ENCODE peak calls at places on chromosomes 2 and 18, in ten cellular contexts. C is mesothelial cell of epicardium, M is coronary artery, F is astrocyte of the spinal cord, W is astrocyte of the cerebellum, K is GM10248, D is brain microvascular endothelial cell, A is stomach, L is H9, Q is neural crest cell. X is an unnamed sample.

GRCh38 chr2:85185431-85185940 is 52.3 kb downstream of the TCF7L1 start:
- DNase-seq in K (no peak), D (no peak), M (no peak), Q (no peak), A (no peak), W (no peak), L (no peak), C (no peak), F (no peak), X (no peak)

GRCh38 chr2:241567776-241568175 is 9.2 kb downstream of the BOK start:
- DNase-seq in W (no peak), C (no peak), D (no peak), M (no peak), Q (no peak), L (no peak), F (no peak), A (no peak), K (no peak), X (no peak)

GRCh38 chr2:113263546-113263945 is 15.2 kb downstream of the PAX8 start:
- DNase-seq in K (no peak), L (no peak), F (no peak), A (no peak), D (no peak), Q (no peak), C (no peak), W (no peak), M (no peak), X (no peak)

GRCh38 chr2:214649440-214650205 is 159.9 kb downstream of the BARD1 start:
- DNase-seq in M (no peak), W (peak; percentile 19), Q (no peak), F (peak; percentile 65), D (no peak), C (no peak), A (no peak), L (no peak), K (no peak), X (no peak)

GRCh38 chr2:101613073-101613704 is 84.3 kb upstream of the MAP4K4 start:
- DNase-seq in D (no peak), C (no peak), L (no peak), W (peak; percentile 68), K (no peak), F (no peak), A (no peak), M (no peak), Q (no peak), X (no peak)

GRCh38 chr2:235382091-235383000 is 111.5 kb upstream of the AGAP1 start:
- DNase-seq in D (no peak), Q (no peak), W (no peak), L (no peak), K (no peak), C (no peak), F (no peak), A (no peak), M (no peak), X (no peak)

GRCh38 chr18:59459352-59460059 is 100.4 kb upstream of the LMAN1 start:
- DNase-seq in L (no peak), F (peak; percentile 71), D (no peak), M (no peak), Q (no peak), A (no peak), C (no peak), W (peak; percentile 55), K (peak; percentile 40), X (no peak)

GRCh38 chr18:13246591-13246990 is 28.0 kb downstream of the LDLRAD4 start:
- DNase-seq in D (no peak), L (peak; percentile 7), C (no peak), Q (no peak), K (no peak), F (no peak), M (no peak), W (no peak), A (no peak), X (peak; percentile 32)

GRCh38 chr2:12284487-12284886 is 432.2 kb upstream of the TRIB2 start:
- DNase-seq in Q (no peak), A (no peak), D (peak; percentile 34), L (no peak), C (no peak), M (no peak), W (peak; percentile 88), F (peak; percentile 82), K (no peak), X (no peak)

GRCh38 chr2:45634223-45634622 is 17.3 kb upstream of the PRKCE start:
- DNase-seq in C (no peak), M (no peak), D (no peak), K (no peak), A (no peak), W (no peak), F (no peak), L (no peak), Q (no peak), X (no peak)

GRCh38 chr2:31347788-31348187 is 66.8 kb downstream of the XDH start:
- DNase-seq in D (peak; percentile 58), M (no peak), L (no peak), C (no peak), F (peak; percentile 44), K (no peak), W (peak; percentile 16), Q (no peak), A (no peak), X (no peak)

DNA sequence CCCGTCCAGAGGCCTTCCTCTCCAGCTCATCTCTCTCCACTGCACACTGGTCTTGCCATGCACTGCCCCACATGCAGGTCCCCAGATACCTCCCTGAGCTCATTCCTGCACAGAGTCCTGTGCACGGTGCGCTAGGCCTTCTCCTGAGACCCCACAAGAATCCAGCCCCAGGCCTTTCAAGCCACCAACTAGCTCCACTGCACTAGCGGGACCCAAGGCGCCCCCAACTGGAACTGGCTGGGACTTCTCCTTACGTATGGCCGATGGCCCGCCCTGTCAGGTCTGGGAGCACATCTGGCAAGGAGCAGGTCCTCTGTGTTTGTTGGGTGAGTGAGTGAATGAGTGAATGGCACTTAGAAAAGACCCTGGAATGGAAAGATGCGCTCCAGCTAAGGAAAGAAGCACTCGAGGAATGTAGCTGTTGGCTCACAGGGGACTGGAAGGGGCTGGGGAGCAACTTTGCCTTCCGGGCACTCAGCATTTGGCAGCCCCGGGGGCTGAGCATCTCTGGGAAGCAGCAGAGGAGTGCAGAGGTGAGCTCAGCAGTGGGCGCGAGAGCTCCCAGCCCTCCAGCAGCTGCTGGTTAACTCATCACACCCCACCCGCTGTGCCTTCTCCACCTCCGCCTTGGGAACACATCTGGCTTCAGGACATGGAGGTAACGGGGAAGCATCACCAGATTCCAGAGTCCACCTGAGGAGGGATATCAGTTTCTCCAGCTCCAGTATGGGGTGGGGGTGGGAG is 223.1 kb downstream of the GLI2 start:
- DNase-seq in A (no peak), C (no peak), F (peak; percentile 9), M (no peak), K (no peak), D (no peak), W (no peak), L (peak; percentile 83), Q (peak; percentile 39), X (no peak)
- TF ChIP-seq CTCF in A (no peak), C (no peak), F (peak; percentile 46), M (no peak), K (no peak), D (peak; percentile 69), W (peak; percentile 32), L (peak; percentile 74), Q (peak; percentile 38), X (peak; percentile 35)

GRCh38 chr18:35777042-35777441 is 195.4 kb upstream of the RMP24 start:
- DNase-seq in K (no peak), C (no peak), F (no peak), W (no peak), A (no peak), D (no peak), Q (no peak), L (peak; percentile 61), M (no peak), X (no peak)
- TF ChIP-seq CTCF in K (peak; percentile 2), C (no peak), F (no peak), W (no peak), A (no peak), D (no peak), Q (no peak), L (peak; percentile 40), M (no peak), X (no peak)

DNA sequence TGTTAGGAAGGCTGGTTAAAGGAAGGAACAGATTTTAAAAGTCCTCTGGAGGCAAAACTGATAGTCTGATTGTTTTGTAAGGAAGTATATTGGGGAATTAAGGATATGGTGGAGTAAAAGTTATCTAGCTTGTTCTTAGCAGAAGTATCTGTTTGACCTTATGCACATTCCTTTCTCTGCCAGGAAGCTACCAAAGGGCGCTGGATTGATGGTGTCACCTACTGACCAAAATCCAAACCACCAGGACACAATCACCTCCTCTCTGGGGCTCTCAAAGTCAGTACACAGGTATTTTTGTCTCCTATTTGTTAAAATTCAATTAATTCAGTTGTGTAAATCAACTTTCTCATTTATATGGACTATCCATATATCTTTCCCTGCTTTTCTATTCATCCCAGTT is 484.5 kb downstream of the NUP35 start:
- DNase-seq in F (no peak), C (no peak), M (no peak), W (no peak), K (no peak), D (no peak), A (no peak), L (no peak), Q (no peak), X (no peak)
- TF ChIP-seq CTCF in F (no peak), C (no peak), M (no peak), W (no peak), K (no peak), D (no peak), A (no peak), L (no peak), Q (no peak), X (no peak)

GRCh38 chr2:118255771-118256372 is 167.6 kb downstream of the INSIG2 start:
- DNase-seq in Q (no peak), L (no peak), K (no peak), F (no peak), A (no peak), C (no peak), D (no peak), M (no peak), W (no peak), X (no peak)

GRCh38 chr2:118257696-118258095 is 169.4 kb downstream of the INSIG2 start:
- DNase-seq in C (no peak), L (no peak), K (no peak), D (no peak), Q (no peak), W (no peak), M (no peak), F (no peak), A (no peak), X (no peak)

GRCh38 chr2:118254117-118254516 is 165.8 kb downstream of the INSIG2 start:
- DNase-seq in F (no peak), K (no peak), W (no peak), D (no peak), C (no peak), L (no peak), A (no peak), M (no peak), Q (no peak), X (no peak)

GRCh38 chr2:118251427-118251826 is 163.2 kb downstream of the INSIG2 start:
- DNase-seq in Q (no peak), D (no peak), L (no peak), A (no peak), K (no peak), W (no peak), F (no peak), C (no peak), M (no peak), X (no peak)

DNA sequence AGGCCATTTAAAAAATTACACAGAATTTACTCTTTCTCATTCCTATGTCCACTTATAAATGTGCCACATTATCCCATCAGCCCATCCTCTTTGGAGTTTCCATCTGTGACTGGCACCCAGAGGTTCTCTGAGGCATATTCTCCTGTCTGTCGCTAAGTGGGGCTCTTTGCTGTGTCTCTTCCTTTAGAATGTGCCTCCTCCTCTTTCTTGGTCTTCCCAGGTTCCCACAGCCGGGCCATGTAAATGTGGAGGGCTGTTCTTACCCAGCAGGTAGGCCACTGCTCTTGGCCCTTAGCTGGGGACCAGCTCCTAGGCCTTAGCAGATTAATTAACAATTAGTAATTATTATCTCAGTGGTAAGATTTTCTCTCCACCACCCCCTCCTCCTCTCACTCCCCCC is 167.0 kb downstream of the INSIG2 start:
- DNase-seq in F (no peak), C (no peak), M (no peak), K (no peak), A (no peak), L (peak; percentile 40), Q (no peak), W (no peak), D (no peak), X (no peak)
- TF ChIP-seq CTCF in F (no peak), C (no peak), M (no peak), K (no peak), A (no peak), L (no peak), Q (no peak), W (no peak), D (no peak), X (no peak)